ENCODE peak calls at places on chromosomes 11 and 22, in six cellular contexts. One of them, this sample, is unnamed.

GRCh38 chr11:1564535-1565172 is 7.4 kb downstream of the DUSP8 start:
- DNase-seq in effector memory CD4-positive, alpha-beta T cell: no peak
- DNase-seq in epithelial cell of esophagus: peak; percentile 74
- DNase-seq in NCI-H2107: no peak
- DNase-seq in SW480: no peak
- DNase-seq in T1000: peak; percentile 79
- DNase-seq in this sample: no peak

GRCh38 chr11:108902027-108902469 is 237.2 kb downstream of the DDX10 start:
- DNase-seq in effector memory CD4-positive, alpha-beta T cell: no peak
- DNase-seq in epithelial cell of esophagus: no peak
- DNase-seq in NCI-H2107: no peak
- DNase-seq in SW480: no peak
- DNase-seq in T1000: no peak
- DNase-seq in this sample: no peak

GRCh38 chr22:23182289-23183106 is 2.2 kb downstream of the BCR start:
- DNase-seq in effector memory CD4-positive, alpha-beta T cell: peak; percentile 40
- DNase-seq in epithelial cell of esophagus: peak; percentile 80
- DNase-seq in NCI-H2107: peak; percentile 46
- DNase-seq in SW480: peak; percentile 60
- DNase-seq in T1000: no peak
- DNase-seq in this sample: no peak

GRCh38 chr22:47000256-47000655 is 237.8 kb downstream of the TBC1D22A start:
- DNase-seq in effector memory CD4-positive, alpha-beta T cell: no peak
- DNase-seq in epithelial cell of esophagus: no peak
- DNase-seq in NCI-H2107: no peak
- DNase-seq in SW480: no peak
- DNase-seq in T1000: no peak
- DNase-seq in this sample: no peak

GRCh38 chr11:70860855-70861254 is 391.5 kb downstream of the SHANK2 start:
- DNase-seq in effector memory CD4-positive, alpha-beta T cell: no peak
- DNase-seq in epithelial cell of esophagus: no peak
- DNase-seq in NCI-H2107: no peak
- DNase-seq in SW480: no peak
- DNase-seq in T1000: no peak
- DNase-seq in this sample: no peak

GRCh38 chr22:17258015-17258827 is 39.0 kb upstream of the ADA2 start:
- DNase-seq in effector memory CD4-positive, alpha-beta T cell: peak; percentile 11
- DNase-seq in epithelial cell of esophagus: peak; percentile 50
- DNase-seq in NCI-H2107: peak; percentile 73
- DNase-seq in SW480: peak; percentile 78
- DNase-seq in T1000: no peak
- DNase-seq in this sample: peak; percentile 54

GRCh38 chr11:61489833-61490585 is 18.5 kb upstream of the LRRC10B start:
- DNase-seq in effector memory CD4-positive, alpha-beta T cell: no peak
- DNase-seq in epithelial cell of esophagus: no peak
- DNase-seq in NCI-H2107: no peak
- DNase-seq in SW480: no peak
- DNase-seq in T1000: no peak
- DNase-seq in this sample: no peak

GRCh38 chr22:44734278-44734677 is 18.1 kb upstream of the ARHGAP8 start:
- DNase-seq in effector memory CD4-positive, alpha-beta T cell: no peak
- DNase-seq in epithelial cell of esophagus: no peak
- DNase-seq in NCI-H2107: no peak
- DNase-seq in SW480: no peak
- DNase-seq in T1000: no peak
- DNase-seq in this sample: no peak

GRCh38 chr11:73266644-73267015 is 5.5 kb upstream of the P2RY6 start:
- DNase-seq in effector memory CD4-positive, alpha-beta T cell: no peak
- DNase-seq in epithelial cell of esophagus: no peak
- DNase-seq in NCI-H2107: no peak
- DNase-seq in SW480: no peak
- DNase-seq in T1000: no peak
- DNase-seq in this sample: no peak

GRCh38 chr11:35009191-35009940 is 92.9 kb downstream of the PDHX start:
- DNase-seq in effector memory CD4-positive, alpha-beta T cell: no peak
- DNase-seq in epithelial cell of esophagus: peak; percentile 88
- DNase-seq in NCI-H2107: no peak
- DNase-seq in SW480: no peak
- DNase-seq in T1000: peak; percentile 50
- DNase-seq in this sample: peak; percentile 60

GRCh38 chr11:129374993-129375721 is 491 bp upstream of the BARX2 start:
- DNase-seq in effector memory CD4-positive, alpha-beta T cell: no peak
- DNase-seq in epithelial cell of esophagus: peak; percentile 75
- DNase-seq in NCI-H2107: no peak
- DNase-seq in SW480: peak; percentile 77
- DNase-seq in T1000: no peak
- DNase-seq in this sample: no peak

GRCh38 chr22:16783930-16784354 is 41.3 kb downstream of the XKR3 start:
- DNase-seq in effector memory CD4-positive, alpha-beta T cell: no peak
- DNase-seq in epithelial cell of esophagus: no peak
- DNase-seq in NCI-H2107: no peak
- DNase-seq in SW480: peak; percentile 28
- DNase-seq in T1000: no peak
- DNase-seq in this sample: no peak

GRCh38 chr11:33899383-33900037 is 7.6 kb upstream of the LMO2 start:
- DNase-seq in effector memory CD4-positive, alpha-beta T cell: no peak
- DNase-seq in epithelial cell of esophagus: peak; percentile 68
- DNase-seq in NCI-H2107: no peak
- DNase-seq in SW480: peak; percentile 76
- DNase-seq in T1000: no peak
- DNase-seq in this sample: no peak

GRCh38 chr11:8219257-8220021 is 44.2 kb downstream of the LMO1 start:
- DNase-seq in effector memory CD4-positive, alpha-beta T cell: no peak
- DNase-seq in epithelial cell of esophagus: peak; percentile 74
- DNase-seq in NCI-H2107: no peak
- DNase-seq in SW480: peak; percentile 60
- DNase-seq in T1000: no peak
- DNase-seq in this sample: no peak

GRCh38 chr11:85795712-85796487 is 15.0 kb downstream of the SYTL2 start:
- DNase-seq in effector memory CD4-positive, alpha-beta T cell: no peak
- DNase-seq in epithelial cell of esophagus: no peak
- DNase-seq in NCI-H2107: no peak
- DNase-seq in SW480: no peak
- DNase-seq in T1000: no peak
- DNase-seq in this sample: no peak

GRCh38 chr22:21074092-21074715 is 28.5 kb downstream of the LRRC74B start:
- DNase-seq in effector memory CD4-positive, alpha-beta T cell: no peak
- DNase-seq in epithelial cell of esophagus: peak; percentile 90
- DNase-seq in NCI-H2107: no peak
- DNase-seq in SW480: peak; percentile 11
- DNase-seq in T1000: peak; percentile 13
- DNase-seq in this sample: no peak

GRCh38 chr11:94849836-94850235 is 81.7 kb downstream of the AMOTL1 start:
- DNase-seq in effector memory CD4-positive, alpha-beta T cell: no peak
- DNase-seq in epithelial cell of esophagus: no peak
- DNase-seq in NCI-H2107: no peak
- DNase-seq in SW480: no peak
- DNase-seq in T1000: no peak
- DNase-seq in this sample: no peak